ENCODE peak calls at places on chromosomes 7 and 10, in six cellular contexts. One of them, this sample, is unnamed.

GRCh38 chr7:151817315-151817690 is 59.6 kb downstream of the PRKAG2 start:
- ATAC-seq in heart right ventricle: no peak
- ATAC-seq in naive thymus-derived CD4-positive, alpha-beta T cell: no peak
- ATAC-seq in CD4-positive, CD25-positive, alpha-beta regulatory T cell: no peak
- ATAC-seq in lower lobe of right lung: no peak
- ATAC-seq in IMR-90: no peak
- ATAC-seq in this sample: no peak

GRCh38 chr10:76881477-76882220 is 756.0 kb downstream of the KCNMA1 start:
- ATAC-seq in naive thymus-derived CD4-positive, alpha-beta T cell: no peak
- ATAC-seq in CD4-positive, CD25-positive, alpha-beta regulatory T cell: no peak
- ATAC-seq in IMR-90: peak; percentile 57
- ATAC-seq in lower lobe of right lung: no peak
- ATAC-seq in heart right ventricle: no peak
- ATAC-seq in this sample: no peak

GRCh38 chr10:34940436-34940835 is 125.3 kb upstream of the PARD3 start:
- ATAC-seq in IMR-90: no peak
- ATAC-seq in naive thymus-derived CD4-positive, alpha-beta T cell: no peak
- ATAC-seq in lower lobe of right lung: no peak
- ATAC-seq in CD4-positive, CD25-positive, alpha-beta regulatory T cell: no peak
- ATAC-seq in heart right ventricle: no peak
- ATAC-seq in this sample: no peak

GRCh38 chr10:114477285-114477684 is 73.0 kb upstream of the AFAP1L2 start:
- ATAC-seq in lower lobe of right lung: peak; percentile 16
- ATAC-seq in heart right ventricle: peak; percentile 27
- ATAC-seq in IMR-90: no peak
- ATAC-seq in naive thymus-derived CD4-positive, alpha-beta T cell: no peak
- ATAC-seq in CD4-positive, CD25-positive, alpha-beta regulatory T cell: no peak
- ATAC-seq in this sample: peak; percentile 94

GRCh38 chr10:49632406-49633317 is 18.8 kb downstream of the CHAT start:
- ATAC-seq in lower lobe of right lung: no peak
- ATAC-seq in IMR-90: no peak
- ATAC-seq in CD4-positive, CD25-positive, alpha-beta regulatory T cell: no peak
- ATAC-seq in heart right ventricle: no peak
- ATAC-seq in naive thymus-derived CD4-positive, alpha-beta T cell: no peak
- ATAC-seq in this sample: no peak

GRCh38 chr10:96306516-96306915 is 2.3 kb downstream of the DNTT start:
- ATAC-seq in IMR-90: no peak
- ATAC-seq in lower lobe of right lung: no peak
- ATAC-seq in naive thymus-derived CD4-positive, alpha-beta T cell: peak; percentile 67
- ATAC-seq in heart right ventricle: peak; percentile 71
- ATAC-seq in CD4-positive, CD25-positive, alpha-beta regulatory T cell: no peak
- ATAC-seq in this sample: no peak

GRCh38 chr10:36023939-36024338 is 381.8 kb upstream of the FZD8 start:
- ATAC-seq in lower lobe of right lung: peak; percentile 32
- ATAC-seq in heart right ventricle: no peak
- ATAC-seq in naive thymus-derived CD4-positive, alpha-beta T cell: no peak
- ATAC-seq in CD4-positive, CD25-positive, alpha-beta regulatory T cell: no peak
- ATAC-seq in IMR-90: peak; percentile 85
- ATAC-seq in this sample: no peak

GRCh38 chr7:101124376-101125056 is 2.4 kb upstream of the SERPINE1 start:
- ATAC-seq in lower lobe of right lung: no peak
- ATAC-seq in CD4-positive, CD25-positive, alpha-beta regulatory T cell: no peak
- ATAC-seq in IMR-90: peak; percentile 4
- ATAC-seq in naive thymus-derived CD4-positive, alpha-beta T cell: no peak
- ATAC-seq in heart right ventricle: no peak
- ATAC-seq in this sample: no peak

GRCh38 chr10:84366041-84366440 is 37.7 kb downstream of the CCSER2 start:
- ATAC-seq in IMR-90: no peak
- ATAC-seq in lower lobe of right lung: no peak
- ATAC-seq in CD4-positive, CD25-positive, alpha-beta regulatory T cell: no peak
- ATAC-seq in naive thymus-derived CD4-positive, alpha-beta T cell: no peak
- ATAC-seq in heart right ventricle: no peak
- ATAC-seq in this sample: no peak

GRCh38 chr7:37765872-37766525 is 82.4 kb upstream of the NME8 start:
- ATAC-seq in heart right ventricle: no peak
- ATAC-seq in lower lobe of right lung: peak; percentile 64
- ATAC-seq in IMR-90: no peak
- ATAC-seq in CD4-positive, CD25-positive, alpha-beta regulatory T cell: no peak
- ATAC-seq in naive thymus-derived CD4-positive, alpha-beta T cell: peak; percentile 70
- ATAC-seq in this sample: no peak

GRCh38 chr10:13270877-13271551 is 28.9 kb downstream of the PHYH start:
- ATAC-seq in heart right ventricle: peak; percentile 61
- ATAC-seq in naive thymus-derived CD4-positive, alpha-beta T cell: no peak
- ATAC-seq in CD4-positive, CD25-positive, alpha-beta regulatory T cell: no peak
- ATAC-seq in IMR-90: no peak
- ATAC-seq in lower lobe of right lung: no peak
- ATAC-seq in this sample: peak; percentile 62

GRCh38 chr10:132172091-132173066 is 14.4 kb upstream of the DPYSL4 start:
- ATAC-seq in heart right ventricle: no peak
- ATAC-seq in CD4-positive, CD25-positive, alpha-beta regulatory T cell: no peak
- ATAC-seq in naive thymus-derived CD4-positive, alpha-beta T cell: no peak
- ATAC-seq in IMR-90: no peak
- ATAC-seq in lower lobe of right lung: no peak
- ATAC-seq in this sample: no peak

GRCh38 chr10:49166804-49167628 is 21.2 kb downstream of the TMEM273 start:
- ATAC-seq in naive thymus-derived CD4-positive, alpha-beta T cell: no peak
- ATAC-seq in heart right ventricle: no peak
- ATAC-seq in IMR-90: no peak
- ATAC-seq in CD4-positive, CD25-positive, alpha-beta regulatory T cell: no peak
- ATAC-seq in lower lobe of right lung: no peak
- ATAC-seq in this sample: no peak

GRCh38 chr7:123645516-123645915 is 10.2 kb upstream of the LMOD2 start:
- ATAC-seq in lower lobe of right lung: no peak
- ATAC-seq in CD4-positive, CD25-positive, alpha-beta regulatory T cell: no peak
- ATAC-seq in IMR-90: no peak
- ATAC-seq in heart right ventricle: peak; percentile 85
- ATAC-seq in naive thymus-derived CD4-positive, alpha-beta T cell: no peak
- ATAC-seq in this sample: no peak

GRCh38 chr7:49424109-49424508 is 349.3 kb upstream of the VWC2 start:
- ATAC-seq in lower lobe of right lung: peak; percentile 50
- ATAC-seq in naive thymus-derived CD4-positive, alpha-beta T cell: no peak
- ATAC-seq in heart right ventricle: no peak
- ATAC-seq in IMR-90: no peak
- ATAC-seq in CD4-positive, CD25-positive, alpha-beta regulatory T cell: no peak
- ATAC-seq in this sample: no peak

GRCh38 chr7:17863095-17863814 is 77.0 kb downstream of the SNX13 start:
- ATAC-seq in IMR-90: no peak
- ATAC-seq in lower lobe of right lung: no peak
- ATAC-seq in naive thymus-derived CD4-positive, alpha-beta T cell: no peak
- ATAC-seq in heart right ventricle: no peak
- ATAC-seq in CD4-positive, CD25-positive, alpha-beta regulatory T cell: no peak
- ATAC-seq in this sample: no peak

GRCh38 chr10:70582793-70583700 is 19.5 kb downstream of the PRF1 start:
- ATAC-seq in IMR-90: no peak
- ATAC-seq in CD4-positive, CD25-positive, alpha-beta regulatory T cell: no peak
- ATAC-seq in naive thymus-derived CD4-positive, alpha-beta T cell: no peak
- ATAC-seq in lower lobe of right lung: no peak
- ATAC-seq in heart right ventricle: no peak
- ATAC-seq in this sample: no peak

GRCh38 chr10:128062837-128063563 is 63.2 kb downstream of the MKI67 start:
- ATAC-seq in naive thymus-derived CD4-positive, alpha-beta T cell: peak; percentile 58
- ATAC-seq in IMR-90: no peak
- ATAC-seq in heart right ventricle: peak; percentile 35
- ATAC-seq in lower lobe of right lung: peak; percentile 54
- ATAC-seq in CD4-positive, CD25-positive, alpha-beta regulatory T cell: peak; percentile 57
- ATAC-seq in this sample: no peak

GRCh38 chr7:100152404-100152803 is 3.7 kb downstream of the LAMTOR4 start:
- ATAC-seq in heart right ventricle: no peak
- ATAC-seq in naive thymus-derived CD4-positive, alpha-beta T cell: no peak
- ATAC-seq in lower lobe of right lung: no peak
- ATAC-seq in CD4-positive, CD25-positive, alpha-beta regulatory T cell: no peak
- ATAC-seq in IMR-90: no peak
- ATAC-seq in this sample: no peak

GRCh38 chr7:47839381-47839780 is 108.9 kb downstream of the PKD1L1 start:
- ATAC-seq in lower lobe of right lung: no peak
- ATAC-seq in naive thymus-derived CD4-positive, alpha-beta T cell: no peak
- ATAC-seq in heart right ventricle: no peak
- ATAC-seq in IMR-90: no peak
- ATAC-seq in CD4-positive, CD25-positive, alpha-beta regulatory T cell: no peak
- ATAC-seq in this sample: no peak

GRCh38 chr7:341841-342638 is 52.1 kb downstream of the FOXL3 start:
- ATAC-seq in naive thymus-derived CD4-positive, alpha-beta T cell: no peak
- ATAC-seq in IMR-90: no peak
- ATAC-seq in heart right ventricle: peak; percentile 76
- ATAC-seq in lower lobe of right lung: peak; percentile 54
- ATAC-seq in CD4-positive, CD25-positive, alpha-beta regulatory T cell: no peak
- ATAC-seq in this sample: peak; percentile 39

GRCh38 chr7:158601090-158601489 is 13.5 kb upstream of the PTPRN2 start:
- ATAC-seq in naive thymus-derived CD4-positive, alpha-beta T cell: no peak
- ATAC-seq in lower lobe of right lung: no peak
- ATAC-seq in heart right ventricle: no peak
- ATAC-seq in CD4-positive, CD25-positive, alpha-beta regulatory T cell: no peak
- ATAC-seq in IMR-90: no peak
- ATAC-seq in this sample: no peak

GRCh38 chr7:16822029-16822428 is 17.2 kb upstream of the AGR2 start:
- ATAC-seq in IMR-90: no peak
- ATAC-seq in heart right ventricle: no peak
- ATAC-seq in CD4-positive, CD25-positive, alpha-beta regulatory T cell: no peak
- ATAC-seq in naive thymus-derived CD4-positive, alpha-beta T cell: no peak
- ATAC-seq in lower lobe of right lung: no peak
- ATAC-seq in this sample: no peak

GRCh38 chr7:138813945-138814344 is 15.9 kb upstream of the ATP6V0A4 start:
- ATAC-seq in lower lobe of right lung: no peak
- ATAC-seq in IMR-90: no peak
- ATAC-seq in naive thymus-derived CD4-positive, alpha-beta T cell: no peak
- ATAC-seq in CD4-positive, CD25-positive, alpha-beta regulatory T cell: no peak
- ATAC-seq in heart right ventricle: no peak
- ATAC-seq in this sample: no peak

GRCh38 chr10:11212285-11212684 is 194.6 kb downstream of the CELF2 start:
- ATAC-seq in heart right ventricle: no peak
- ATAC-seq in lower lobe of right lung: no peak
- ATAC-seq in CD4-positive, CD25-positive, alpha-beta regulatory T cell: no peak
- ATAC-seq in naive thymus-derived CD4-positive, alpha-beta T cell: peak; percentile 9
- ATAC-seq in IMR-90: no peak
- ATAC-seq in this sample: no peak

GRCh38 chr10:122689146-122689807 is 10.4 kb downstream of the C10orf120 start:
- ATAC-seq in CD4-positive, CD25-positive, alpha-beta regulatory T cell: no peak
- ATAC-seq in naive thymus-derived CD4-positive, alpha-beta T cell: no peak
- ATAC-seq in lower lobe of right lung: no peak
- ATAC-seq in IMR-90: no peak
- ATAC-seq in heart right ventricle: peak; percentile 65
- ATAC-seq in this sample: no peak

GRCh38 chr10:47146571-47146970 is 153.4 kb upstream of the GDF10 start:
- ATAC-seq in naive thymus-derived CD4-positive, alpha-beta T cell: no peak
- ATAC-seq in CD4-positive, CD25-positive, alpha-beta regulatory T cell: no peak
- ATAC-seq in lower lobe of right lung: no peak
- ATAC-seq in IMR-90: no peak
- ATAC-seq in heart right ventricle: peak; percentile 58
- ATAC-seq in this sample: peak; percentile 60

GRCh38 chr10:104121485-104122272 is at the start of gene SFR1:
- ATAC-seq in heart right ventricle: peak; percentile 96
- ATAC-seq in IMR-90: peak; percentile 98
- ATAC-seq in naive thymus-derived CD4-positive, alpha-beta T cell: peak; percentile 93
- ATAC-seq in lower lobe of right lung: peak; percentile 93
- ATAC-seq in CD4-positive, CD25-positive, alpha-beta regulatory T cell: peak; percentile 94
- ATAC-seq in this sample: peak; percentile 95

DNA sequence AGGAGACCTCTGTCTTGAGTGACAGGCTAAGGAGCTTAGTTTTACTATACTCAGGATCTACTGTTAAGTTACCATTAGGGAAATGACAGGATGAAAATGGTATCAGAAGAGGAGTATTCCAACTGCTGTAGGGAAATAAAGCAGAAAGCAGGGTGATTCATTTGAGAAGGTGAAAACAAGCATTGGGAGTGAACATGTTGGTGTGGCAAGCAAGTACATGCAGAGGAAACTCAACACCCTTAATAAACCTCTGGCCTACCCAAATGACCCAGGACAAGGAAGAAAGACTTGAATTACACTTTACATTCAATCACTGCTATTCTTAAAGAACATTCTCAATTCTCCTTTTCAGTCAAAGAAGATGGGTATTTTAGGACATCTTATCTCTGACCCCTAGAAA is 28.7 kb downstream of the ERLIN1 start:
- ATAC-seq in lower lobe of right lung: no peak
- ATAC-seq in naive thymus-derived CD4-positive, alpha-beta T cell: no peak
- ATAC-seq in heart right ventricle: no peak
- ATAC-seq in CD4-positive, CD25-positive, alpha-beta regulatory T cell: no peak
- ATAC-seq in IMR-90: no peak
- ATAC-seq in this sample: no peak
- H3K36me3 ChIP-seq in lower lobe of right lung: peaks cover 59% of the 10 kb centered on the region
- H3K36me3 ChIP-seq in naive thymus-derived CD4-positive, alpha-beta T cell: peaks cover 14% of the 10 kb centered on the region
- H3K36me3 ChIP-seq in heart right ventricle: peaks cover 93% of the 10 kb centered on the region
- H3K36me3 ChIP-seq in CD4-positive, CD25-positive, alpha-beta regulatory T cell: peaks cover 55% of the 10 kb centered on the region
- H3K36me3 ChIP-seq in IMR-90: peaks cover 11% of the 10 kb centered on the region
- H3K36me3 ChIP-seq in this sample: peaks cover 68% of the 10 kb centered on the region

GRCh38 chr10:25068152-25069058 is 52.0 kb downstream of the THNSL1 start:
- ATAC-seq in lower lobe of right lung: peak; percentile 29
- ATAC-seq in heart right ventricle: no peak
- ATAC-seq in IMR-90: peak; percentile 74
- ATAC-seq in naive thymus-derived CD4-positive, alpha-beta T cell: no peak
- ATAC-seq in CD4-positive, CD25-positive, alpha-beta regulatory T cell: no peak
- ATAC-seq in this sample: no peak
- H3K27me3 ChIP-seq in lower lobe of right lung: no peaks in the 10 kb centered on the region
- H3K27me3 ChIP-seq in heart right ventricle: no peaks in the 10 kb centered on the region
- H3K27me3 ChIP-seq in IMR-90: no peaks in the 10 kb centered on the region
- H3K27me3 ChIP-seq in naive thymus-derived CD4-positive, alpha-beta T cell: no peaks in the 10 kb centered on the region
- H3K27me3 ChIP-seq in CD4-positive, CD25-positive, alpha-beta regulatory T cell: no peaks in the 10 kb centered on the region
- H3K27me3 ChIP-seq in this sample: peaks cover 4% of the 10 kb centered on the region

GRCh38 chr10:29158066-29158465 is 130.8 kb upstream of the LYZL1 start:
- ATAC-seq in lower lobe of right lung: no peak
- ATAC-seq in naive thymus-derived CD4-positive, alpha-beta T cell: no peak
- ATAC-seq in CD4-positive, CD25-positive, alpha-beta regulatory T cell: no peak
- ATAC-seq in IMR-90: no peak
- ATAC-seq in heart right ventricle: no peak
- ATAC-seq in this sample: no peak

GRCh38 chr10:29157321-29157720 is 131.5 kb upstream of the LYZL1 start:
- ATAC-seq in lower lobe of right lung: no peak
- ATAC-seq in heart right ventricle: no peak
- ATAC-seq in IMR-90: no peak
- ATAC-seq in naive thymus-derived CD4-positive, alpha-beta T cell: no peak
- ATAC-seq in CD4-positive, CD25-positive, alpha-beta regulatory T cell: no peak
- ATAC-seq in this sample: no peak

GRCh38 chr10:29163746-29164145 is 125.1 kb upstream of the LYZL1 start:
- ATAC-seq in naive thymus-derived CD4-positive, alpha-beta T cell: no peak
- ATAC-seq in CD4-positive, CD25-positive, alpha-beta regulatory T cell: no peak
- ATAC-seq in lower lobe of right lung: no peak
- ATAC-seq in IMR-90: peak; percentile 28
- ATAC-seq in heart right ventricle: peak; percentile 42
- ATAC-seq in this sample: no peak

GRCh38 chr10:29160110-29160669 is 128.7 kb upstream of the LYZL1 start:
- ATAC-seq in IMR-90: peak; percentile 96
- ATAC-seq in lower lobe of right lung: no peak
- ATAC-seq in naive thymus-derived CD4-positive, alpha-beta T cell: no peak
- ATAC-seq in CD4-positive, CD25-positive, alpha-beta regulatory T cell: no peak
- ATAC-seq in heart right ventricle: no peak
- ATAC-seq in this sample: no peak
- H3K4me3 ChIP-seq in IMR-90: no peak overlapping the region
- H3K4me3 ChIP-seq in lower lobe of right lung: no peak overlapping the region
- H3K4me3 ChIP-seq in naive thymus-derived CD4-positive, alpha-beta T cell: no peak overlapping the region
- H3K4me3 ChIP-seq in CD4-positive, CD25-positive, alpha-beta regulatory T cell: no peak overlapping the region
- H3K4me3 ChIP-seq in heart right ventricle: no peak overlapping the region
- H3K4me3 ChIP-seq in this sample: no peak overlapping the region

DNA sequence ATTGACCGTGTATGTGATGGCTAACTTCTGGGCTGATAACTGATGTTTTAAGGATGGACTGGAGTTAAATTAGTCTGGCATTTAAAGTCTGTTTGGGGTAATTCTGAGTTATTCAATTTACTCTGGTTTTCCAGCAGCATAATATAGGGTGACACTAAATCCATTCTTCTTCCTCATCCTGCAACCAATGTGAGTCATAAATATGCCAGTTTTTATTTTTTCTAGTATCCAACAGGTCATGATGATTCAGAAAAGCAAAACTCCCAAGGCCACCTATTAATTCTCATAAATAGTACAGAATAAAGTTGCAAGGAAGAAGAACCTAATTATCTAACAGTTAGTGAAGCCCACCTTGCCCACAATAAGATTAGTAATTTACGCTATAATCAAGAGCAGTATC is 7.5 kb upstream of the EPHB6 start:
- ATAC-seq in naive thymus-derived CD4-positive, alpha-beta T cell: no peak
- ATAC-seq in heart right ventricle: no peak
- ATAC-seq in lower lobe of right lung: no peak
- ATAC-seq in CD4-positive, CD25-positive, alpha-beta regulatory T cell: no peak
- ATAC-seq in IMR-90: no peak
- ATAC-seq in this sample: no peak
- H3K36me3 ChIP-seq in naive thymus-derived CD4-positive, alpha-beta T cell: no peaks in the 10 kb centered on the region
- H3K36me3 ChIP-seq in heart right ventricle: no peaks in the 10 kb centered on the region
- H3K36me3 ChIP-seq in lower lobe of right lung: no peaks in the 10 kb centered on the region
- H3K36me3 ChIP-seq in CD4-positive, CD25-positive, alpha-beta regulatory T cell: no peaks in the 10 kb centered on the region
- H3K36me3 ChIP-seq in IMR-90: no peaks in the 10 kb centered on the region
- H3K36me3 ChIP-seq in this sample: no peaks in the 10 kb centered on the region

This sample was measured in gastroesophageal sphincter.